ENCODE peak calls at places on chromosome 11, in nine cellular contexts. H is heart left ventricle, N is cardiac fibroblast, B is epithelial cell of proximal tubule, P is H1, X is A549, S is HFF-Myc, A is IMR-90, Z is mucosa of descending colon. L is an unnamed sample.
A peak's percentile ranks its signal among the peaks of the same experiment; 100 is the strongest.

GRCh38 chr11:22130462-22131053 is 62.3 kb upstream of the ANO5 start:
- DNase-seq in Z (no peak), N (peak; percentile 19), X (peak; percentile 9), P (peak; percentile 49), H (no peak), A (no peak), S (no peak), B (no peak), L (no peak)

GRCh38 chr11:94794287-94795168 is 26.4 kb downstream of the AMOTL1 start:
- DNase-seq in N (peak; percentile 99), P (no peak), Z (no peak), B (no peak), S (peak; percentile 88), A (peak; percentile 99), H (peak; percentile 76), X (peak; percentile 19), L (peak; percentile 97)

GRCh38 chr11:45412033-45412432 is 125.9 kb upstream of the SYT13 start:
- DNase-seq in P (peak; percentile 56), B (no peak), Z (no peak), X (no peak), H (no peak), N (no peak), S (no peak), A (no peak), L (no peak)

GRCh38 chr11:58992489-58992888 is 53.2 kb downstream of the GLYATL1 start:
- DNase-seq in X (no peak), P (no peak), S (no peak), H (no peak), A (no peak), Z (no peak), B (no peak), N (no peak), L (no peak)

GRCh38 chr11:121841487-121842167 is 274.4 kb downstream of the BLID start:
- DNase-seq in N (peak; percentile 88), A (peak; percentile 83), Z (no peak), P (no peak), S (peak; percentile 81), B (no peak), X (no peak), H (no peak), L (peak; percentile 89)

GRCh38 chr11:95764267-95764898 is 25.2 kb downstream of the FAM76B start:
- DNase-seq in N (peak; percentile 76), A (peak; percentile 67), S (no peak), H (no peak), X (peak; percentile 45), B (peak; percentile 15), P (no peak), Z (no peak), L (peak; percentile 53)

GRCh38 chr11:87455180-87455579 is 417.4 kb downstream of the TMEM135 start:
- DNase-seq in Z (no peak), X (no peak), S (no peak), B (no peak), P (no peak), H (no peak), A (no peak), N (no peak), L (no peak)

GRCh38 chr11:30786392-30787120 is 200.4 kb upstream of the MPPED2 start:
- DNase-seq in S (no peak), B (peak; percentile 29), A (peak; percentile 37), X (no peak), H (no peak), N (no peak), Z (no peak), P (no peak), L (no peak)

GRCh38 chr11:72343159-72343756 is 91.1 kb downstream of the CLPB start:
- DNase-seq in X (no peak), Z (no peak), H (no peak), P (no peak), S (no peak), B (no peak), N (no peak), A (no peak), L (no peak)

GRCh38 chr11:73270855-73271477 is 1.2 kb upstream of the P2RY6 start:
- DNase-seq in P (no peak), N (no peak), S (no peak), B (no peak), H (no peak), A (no peak), Z (no peak), X (no peak), L (no peak)

GRCh38 chr11:393219-394033 is 583 bp upstream of the PKP3 start:
- DNase-seq in S (no peak), B (no peak), A (peak; percentile 78), X (peak; percentile 77), H (no peak), P (no peak), Z (peak; percentile 65), N (peak; percentile 79), L (no peak)

GRCh38 chr11:64659417-64660144 is 63.4 kb downstream of the NRXN2 start:
- DNase-seq in N (peak; percentile 93), S (peak; percentile 72), H (no peak), A (peak; percentile 93), P (no peak), Z (no peak), B (peak; percentile 15), X (peak; percentile 73), L (no peak)

GRCh38 chr11:64654958-64655541 is 64.0 kb downstream of the SLC22A12 start:
- DNase-seq in N (no peak), P (no peak), S (no peak), A (no peak), Z (no peak), H (no peak), B (no peak), X (no peak), L (no peak)

GRCh38 chr11:64655901-64656601 is 65.0 kb downstream of the SLC22A12 start:
- DNase-seq in B (no peak), A (peak; percentile 27), X (no peak), Z (no peak), P (no peak), N (no peak), H (no peak), S (no peak), L (no peak)

GRCh38 chr11:64654439-64654838 is 63.4 kb downstream of the SLC22A12 start:
- DNase-seq in H (no peak), S (no peak), Z (no peak), A (no peak), N (no peak), P (no peak), B (no peak), X (no peak), L (no peak)

GRCh38 chr11:64656797-64657196 is 65.8 kb downstream of the SLC22A12 start:
- DNase-seq in X (no peak), B (no peak), N (no peak), H (no peak), Z (no peak), A (no peak), S (no peak), P (no peak), L (no peak)
- TF ChIP-seq CTCF in X (no peak), B (no peak), N (no peak), H (no peak), Z (no peak), A (no peak), S (no peak), P (peak; percentile 59), L (no peak)

DNA sequence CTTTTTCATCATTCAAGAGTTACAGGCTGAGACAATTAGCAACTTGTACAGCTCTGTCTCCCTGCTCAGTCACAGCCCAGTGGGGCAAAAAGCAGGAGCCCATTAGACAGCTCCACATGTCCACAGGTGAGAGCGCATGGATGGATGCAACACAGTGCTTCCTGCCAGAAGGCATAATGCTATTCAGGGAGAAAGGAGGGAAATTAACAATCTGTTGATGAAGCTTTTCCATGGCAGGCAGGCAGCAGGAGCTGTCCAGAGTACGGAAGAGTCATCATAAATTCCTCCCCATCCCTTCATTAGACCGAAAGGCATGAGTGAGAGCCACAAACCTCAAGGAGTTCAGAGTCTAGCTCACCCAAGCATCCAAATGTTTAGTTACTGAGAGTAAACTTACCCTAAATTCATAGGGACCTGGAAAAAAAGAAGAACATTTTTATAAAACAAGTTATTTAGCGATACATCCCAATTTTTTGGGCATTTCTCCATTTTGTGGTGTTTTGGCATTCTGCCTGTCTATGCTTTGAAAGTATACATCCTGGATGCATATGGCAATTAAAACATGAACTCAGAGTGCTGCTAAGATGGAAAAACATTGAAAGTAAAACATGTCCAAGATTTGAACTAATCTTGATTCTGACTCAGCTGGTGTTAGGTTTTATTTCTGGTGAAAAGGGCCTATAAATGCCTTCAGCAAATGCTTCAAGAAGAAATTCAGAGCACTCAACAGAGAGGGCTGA is 428.1 kb downstream of the OPCML start:
- DNase-seq in S (no peak), P (no peak), N (no peak), X (no peak), H (no peak), A (no peak), B (no peak), Z (no peak), L (no peak)
- H3K4me3 ChIP-seq in S (no peak overlapping the region), P (no peak overlapping the region), N (no peak overlapping the region), X (no peak overlapping the region), H (no peak overlapping the region), A (no peak overlapping the region), B (no peak overlapping the region), Z (no peak overlapping the region), L (no peak overlapping the region)

DNA sequence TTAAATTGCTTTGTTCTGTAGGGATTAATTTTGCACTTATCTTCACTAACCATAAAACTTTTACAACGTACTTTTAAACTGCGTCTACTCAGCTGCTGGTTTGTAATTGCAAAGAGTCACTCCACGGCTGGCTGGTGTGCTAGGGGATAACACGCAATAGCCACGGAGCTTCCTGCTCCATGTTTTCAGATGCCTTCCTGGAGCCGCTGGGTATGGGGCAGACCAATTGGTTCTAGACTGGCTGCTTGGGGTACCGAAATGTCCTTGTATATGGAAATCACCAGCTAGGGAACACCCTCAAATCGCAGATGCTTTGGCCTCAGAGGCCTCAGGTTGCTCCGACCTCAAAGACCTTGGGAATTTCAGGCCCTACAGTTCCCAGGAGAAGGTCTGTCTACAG is 3.8 kb upstream of the CSNK2A3 start:
- DNase-seq in Z (no peak), X (no peak), A (no peak), H (no peak), B (no peak), N (no peak), P (no peak), S (no peak), L (no peak)
- TF ChIP-seq CTCF in Z (no peak), X (no peak), A (no peak), H (no peak), B (no peak), N (no peak), P (no peak), S (no peak), L (no peak)

GRCh38 chr11:12120031-12121008 is 9.9 kb downstream of the MICAL2 start:
- DNase-seq in A (peak; percentile 52), Z (no peak), B (no peak), H (no peak), P (no peak), X (no peak), S (no peak), N (no peak), L (no peak)
- H3K4me3 ChIP-seq in A (no peak overlapping the region), Z (no peak overlapping the region), B (no peak overlapping the region), H (no peak overlapping the region), P (no peak overlapping the region), X (no peak overlapping the region), S (no peak overlapping the region), N (no peak overlapping the region), L (no peak overlapping the region)